ENCODE peak calls at places on chromosomes 1 and 21, in four cellular contexts. One of them, this sample, is unnamed.

GRCh38 chr1:15929258-15929935 is 46.5 kb downstream of the ZBTB17 start:
- DNase-seq in activated CD8-positive, alpha-beta memory T cell treated with anti-CD3 and anti-CD28 coated beads for 24 hours: no peak
- DNase-seq in HuH-7.5: no peak
- DNase-seq in stimulated activated CD4-positive, alpha-beta T cell treated with anti-CD3 and anti-CD28 coated beads, TNF-alpha, amount 100 ng/mL, for 24 hours: no peak
- DNase-seq in this sample: no peak

GRCh38 chr1:164660415-164661174 is 101.6 kb downstream of the PBX1 start:
- DNase-seq in activated CD8-positive, alpha-beta memory T cell treated with anti-CD3 and anti-CD28 coated beads for 24 hours: no peak
- DNase-seq in HuH-7.5: no peak
- DNase-seq in stimulated activated CD4-positive, alpha-beta T cell treated with anti-CD3 and anti-CD28 coated beads, TNF-alpha, amount 100 ng/mL, for 24 hours: no peak
- DNase-seq in this sample: peak

GRCh38 chr1:78340006-78340405 is 150.8 kb upstream of the PTGFR start:
- DNase-seq in activated CD8-positive, alpha-beta memory T cell treated with anti-CD3 and anti-CD28 coated beads for 24 hours: no peak
- DNase-seq in HuH-7.5: no peak
- DNase-seq in stimulated activated CD4-positive, alpha-beta T cell treated with anti-CD3 and anti-CD28 coated beads, TNF-alpha, amount 100 ng/mL, for 24 hours: no peak
- DNase-seq in this sample: no peak

GRCh38 chr1:32977546-32978087 is 13.0 kb upstream of the RNF19B start:
- DNase-seq in activated CD8-positive, alpha-beta memory T cell treated with anti-CD3 and anti-CD28 coated beads for 24 hours: no peak
- DNase-seq in HuH-7.5: no peak
- DNase-seq in stimulated activated CD4-positive, alpha-beta T cell treated with anti-CD3 and anti-CD28 coated beads, TNF-alpha, amount 100 ng/mL, for 24 hours: no peak
- DNase-seq in this sample: no peak

GRCh38 chr1:78367700-78368099 is 123.1 kb upstream of the PTGFR start:
- DNase-seq in activated CD8-positive, alpha-beta memory T cell treated with anti-CD3 and anti-CD28 coated beads for 24 hours: no peak
- DNase-seq in HuH-7.5: no peak
- DNase-seq in stimulated activated CD4-positive, alpha-beta T cell treated with anti-CD3 and anti-CD28 coated beads, TNF-alpha, amount 100 ng/mL, for 24 hours: no peak
- DNase-seq in this sample: no peak

GRCh38 chr21:36470294-36470693 is 9.6 kb downstream of the CLDN14 start:
- DNase-seq in activated CD8-positive, alpha-beta memory T cell treated with anti-CD3 and anti-CD28 coated beads for 24 hours: no peak
- DNase-seq in HuH-7.5: no peak
- DNase-seq in stimulated activated CD4-positive, alpha-beta T cell treated with anti-CD3 and anti-CD28 coated beads, TNF-alpha, amount 100 ng/mL, for 24 hours: no peak
- DNase-seq in this sample: no peak

GRCh38 chr1:206832352-206832751 is 33.1 kb upstream of the IL20 start:
- DNase-seq in activated CD8-positive, alpha-beta memory T cell treated with anti-CD3 and anti-CD28 coated beads for 24 hours: no peak
- DNase-seq in HuH-7.5: no peak
- DNase-seq in stimulated activated CD4-positive, alpha-beta T cell treated with anti-CD3 and anti-CD28 coated beads, TNF-alpha, amount 100 ng/mL, for 24 hours: no peak
- DNase-seq in this sample: no peak

GRCh38 chr1:193009501-193009900 is 49.7 kb downstream of the UCHL5 start:
- DNase-seq in activated CD8-positive, alpha-beta memory T cell treated with anti-CD3 and anti-CD28 coated beads for 24 hours: no peak
- DNase-seq in HuH-7.5: no peak
- DNase-seq in stimulated activated CD4-positive, alpha-beta T cell treated with anti-CD3 and anti-CD28 coated beads, TNF-alpha, amount 100 ng/mL, for 24 hours: no peak
- DNase-seq in this sample: no peak

GRCh38 chr1:234216116-234216703 is 157.0 kb upstream of the COA6 start:
- DNase-seq in activated CD8-positive, alpha-beta memory T cell treated with anti-CD3 and anti-CD28 coated beads for 24 hours: no peak
- DNase-seq in HuH-7.5: no peak
- DNase-seq in stimulated activated CD4-positive, alpha-beta T cell treated with anti-CD3 and anti-CD28 coated beads, TNF-alpha, amount 100 ng/mL, for 24 hours: no peak
- DNase-seq in this sample: no peak

GRCh38 chr1:230272557-230272956 is 153.6 kb downstream of the PGBD5 start:
- DNase-seq in activated CD8-positive, alpha-beta memory T cell treated with anti-CD3 and anti-CD28 coated beads for 24 hours: peak
- DNase-seq in HuH-7.5: no peak
- DNase-seq in stimulated activated CD4-positive, alpha-beta T cell treated with anti-CD3 and anti-CD28 coated beads, TNF-alpha, amount 100 ng/mL, for 24 hours: no peak
- DNase-seq in this sample: no peak

GRCh38 chr1:181587870-181588438 is 104.6 kb downstream of the CACNA1E start:
- DNase-seq in activated CD8-positive, alpha-beta memory T cell treated with anti-CD3 and anti-CD28 coated beads for 24 hours: no peak
- DNase-seq in HuH-7.5: no peak
- DNase-seq in stimulated activated CD4-positive, alpha-beta T cell treated with anti-CD3 and anti-CD28 coated beads, TNF-alpha, amount 100 ng/mL, for 24 hours: no peak
- DNase-seq in this sample: no peak

GRCh38 chr1:200223207-200223606 is 186.6 kb downstream of the ZNF281 start:
- DNase-seq in activated CD8-positive, alpha-beta memory T cell treated with anti-CD3 and anti-CD28 coated beads for 24 hours: no peak
- DNase-seq in HuH-7.5: no peak
- DNase-seq in stimulated activated CD4-positive, alpha-beta T cell treated with anti-CD3 and anti-CD28 coated beads, TNF-alpha, amount 100 ng/mL, for 24 hours: no peak
- DNase-seq in this sample: no peak

GRCh38 chr1:154609398-154610380 is 1.7 kb upstream of the ADAR start:
- DNase-seq in activated CD8-positive, alpha-beta memory T cell treated with anti-CD3 and anti-CD28 coated beads for 24 hours: peak
- DNase-seq in HuH-7.5: no peak
- DNase-seq in stimulated activated CD4-positive, alpha-beta T cell treated with anti-CD3 and anti-CD28 coated beads, TNF-alpha, amount 100 ng/mL, for 24 hours: peak
- DNase-seq in this sample: no peak

GRCh38 chr1:12171206-12172041 is 4.6 kb downstream of the TNFRSF1B start:
- DNase-seq in activated CD8-positive, alpha-beta memory T cell treated with anti-CD3 and anti-CD28 coated beads for 24 hours: no peak
- DNase-seq in HuH-7.5: no peak
- DNase-seq in stimulated activated CD4-positive, alpha-beta T cell treated with anti-CD3 and anti-CD28 coated beads, TNF-alpha, amount 100 ng/mL, for 24 hours: no peak
- DNase-seq in this sample: no peak